ENCODE peak calls at places on chromosomes 4 and X, in four cellular contexts. W, C, P and R are unnamed samples.
A peak's percentile ranks its signal among the peaks of the same experiment; 100 is the strongest.

GRCh38 chr4:5919044-5919443 is 26.2 kb upstream of the CRMP1 start:
- DNase-seq in C (no peak), P (no peak), W (no peak), R (no peak)

GRCh38 chr4:102429553-102429952 is 71.6 kb upstream of the NFKB1 start:
- DNase-seq in P (no peak), W (peak; percentile 72), C (peak; percentile 91), R (no peak)

GRCh38 chr4:169446824-169447223 is 165.6 kb downstream of the NEK1 start:
- DNase-seq in P (no peak), C (no peak), W (no peak), R (no peak)

GRCh38 chr4:76840972-76841473 is 56.9 kb downstream of the SOWAHB start:
- DNase-seq in W (no peak), C (no peak), P (no peak), R (no peak)

GRCh38 chrX:25028726-25029125 is 13.0 kb upstream of the ARX start:
- DNase-seq in C (peak; percentile 63), W (peak; percentile 44), P (peak; percentile 15), R (no peak)

GRCh38 chr4:1293981-1294380 is 4.3 kb downstream of the MAEA start:
- DNase-seq in W (no peak), P (no peak), C (no peak), R (no peak)

GRCh38 chr4:138749303-138749702 is 266.3 kb upstream of the NOCT start:
- DNase-seq in W (peak; percentile 56), P (no peak), C (peak; percentile 60), R (no peak)

GRCh38 chrX:119885554-119886428 is 9.9 kb upstream of the AKAP14 start:
- DNase-seq in C (peak; percentile 45), P (no peak), W (no peak), R (no peak)

GRCh38 chr4:127251423-127251822 is 381.3 kb upstream of the INTU start:
- DNase-seq in W (peak; percentile 54), P (no peak), C (peak; percentile 38), R (no peak)

GRCh38 chr4:108360857-108361820 is 192.4 kb upstream of the LEF1 start:
- DNase-seq in C (peak; percentile 91), P (peak; percentile 2), W (peak; percentile 93), R (no peak)

GRCh38 chr4:25509656-25510055 is 132.6 kb downstream of the ANAPC4 start:
- DNase-seq in P (no peak), W (peak; percentile 51), C (peak; percentile 18), R (no peak)

GRCh38 chr4:112951362-112951962 is 98.0 kb upstream of the ANK2 start:
- DNase-seq in C (peak; percentile 6), W (peak; percentile 15), P (peak; percentile 6), R (no peak)

GRCh38 chr4:24471623-24472510 is 112.5 kb downstream of the DHX15 start:
- DNase-seq in P (no peak), C (peak; percentile 24), W (peak; percentile 6), R (no peak)

GRCh38 chr4:90187148-90187884 is 60.1 kb downstream of the CCSER1 start:
- DNase-seq in C (no peak), P (no peak), W (no peak), R (peak; percentile 81)

GRCh38 chr4:82517043-82517442 is 44.7 kb downstream of the TMEM150C start:
- DNase-seq in P (no peak), W (peak; percentile 7), C (peak; percentile 52), R (no peak)

GRCh38 chr4:152778656-152779512 is 646 bp downstream of the TIGD4 start:
- DNase-seq in C (peak; percentile 27), P (no peak), W (peak; percentile 14), R (no peak)

GRCh38 chr4:159697322-159698283 is 594.7 kb downstream of the RAPGEF2 start:
- DNase-seq in W (no peak), C (no peak), P (no peak), R (no peak)

GRCh38 chrX:71636438-71637252 is 18.3 kb upstream of the CXCR3 start:
- DNase-seq in P (no peak), C (no peak), W (no peak), R (peak; percentile 86)

GRCh38 chrX:39832211-39832610 is 265.5 kb downstream of the BCOR start:
- DNase-seq in C (no peak), W (no peak), P (no peak), R (no peak)

GRCh38 chr4:76342191-76342590 is 35.7 kb downstream of the STBD1 start:
- DNase-seq in W (no peak), C (no peak), P (no peak), R (no peak)

GRCh38 chr4:155696226-155696625 is 29.6 kb downstream of the GUCY1A1 start:
- DNase-seq in W (no peak), P (no peak), C (no peak), R (no peak)

GRCh38 chrX:22063284-22063683 is 31.2 kb downstream of the PHEX start:
- DNase-seq in P (no peak), C (no peak), W (no peak), R (no peak)

GRCh38 chrX:139203681-139204575 is 326.6 kb upstream of the F9 start:
- DNase-seq in P (no peak), W (peak; percentile 27), C (peak; percentile 0), R (no peak)

GRCh38 chr4:39046243-39046642 is 14.0 kb upstream of the TMEM156 start:
- DNase-seq in W (no peak), C (peak; percentile 37), P (no peak), R (no peak)

GRCh38 chr4:105725623-105726022 is 17.0 kb downstream of the GSTCD start:
- DNase-seq in W (no peak), P (no peak), C (no peak), R (no peak)

GRCh38 chr4:121656269-121656641 is 40.5 kb downstream of the ANXA5 start:
- DNase-seq in P (peak; percentile 14), W (peak; percentile 83), C (peak; percentile 60), R (no peak)

GRCh38 chr4:152700151-152700550 is 20.4 kb upstream of the TMEM154 start:
- DNase-seq in W (no peak), C (no peak), P (no peak), R (no peak)

GRCh38 chrX:101260435-101260834 is 30.7 kb downstream of the TAF7L start:
- DNase-seq in P (no peak), W (peak; percentile 0), C (peak; percentile 4), R (no peak)

GRCh38 chr4:68803013-68803412 is 12.8 kb upstream of the UGT2B10 start:
- DNase-seq in C (no peak), W (no peak), P (no peak), R (no peak)

GRCh38 chr4:187478292-187479205 is 517.0 kb upstream of the ZFP42 start:
- DNase-seq in C (peak; percentile 91), W (peak; percentile 93), P (no peak), R (no peak)

GRCh38 chr4:182189107-182189878 is 53.9 kb upstream of the TENM3 start:
- DNase-seq in C (peak; percentile 95), W (peak; percentile 92), P (no peak), R (no peak)